ENCODE peak calls at places on chromosome 6, in ten cellular contexts. Y, B, A, J, E, K, T, Q, H and C are unnamed samples.

GRCh38 chr6:51719297-51719696 is 368.1 kb downstream of the PKHD1 start:
- DNase-seq in J (no peak), A (no peak), E (no peak), B (no peak), Q (no peak), K (no peak), Y (no peak), T (no peak), H (no peak), C (no peak)

GRCh38 chr6:134795001-134795400 is 154.9 kb downstream of the ALDH8A1 start:
- DNase-seq in T (no peak), E (no peak), K (no peak), Y (no peak), A (no peak), J (no peak), Q (no peak), H (no peak), B (no peak), C (no peak)

GRCh38 chr6:44062771-44063560 is 64.3 kb downstream of the MRPL14 start:
- DNase-seq in Q (no peak), J (no peak), Y (no peak), H (no peak), T (no peak), E (no peak), K (no peak), A (peak; percentile 34), B (peak; percentile 86), C (no peak)

GRCh38 chr6:7229376-7230326 is 83.3 kb downstream of the SSR1 start:
- DNase-seq in H (no peak), J (no peak), B (no peak), T (no peak), K (no peak), A (no peak), Q (no peak), Y (no peak), E (no peak), C (no peak)

GRCh38 chr6:108738684-108739406 is 109.4 kb upstream of the ARMC2 start:
- DNase-seq in B (no peak), Y (no peak), Q (no peak), E (no peak), K (no peak), T (no peak), H (no peak), J (no peak), A (no peak), C (no peak)

GRCh38 chr6:146153040-146153758 is 124.3 kb downstream of the GRM1 start:
- DNase-seq in K (no peak), A (no peak), J (no peak), H (no peak), Q (no peak), Y (no peak), T (no peak), E (no peak), B (no peak), C (no peak)

GRCh38 chr6:152110878-152111820 is 303.7 kb downstream of the ESR1 start:
- DNase-seq in H (peak; percentile 92), Y (no peak), B (no peak), K (no peak), T (no peak), Q (peak; percentile 63), A (no peak), J (no peak), E (no peak), C (no peak)

GRCh38 chr6:2839195-2839981 is 2.3 kb downstream of the SERPINB1 start:
- DNase-seq in E (no peak), A (peak; percentile 48), Y (no peak), K (peak; percentile 83), Q (no peak), B (no peak), T (peak; percentile 98), H (no peak), J (no peak), C (no peak)

GRCh38 chr6:37845930-37846329 is 26.4 kb downstream of the ZFAND3 start:
- DNase-seq in Y (no peak), H (no peak), T (no peak), E (no peak), J (no peak), Q (no peak), B (no peak), A (no peak), K (peak; percentile 38), C (no peak)

GRCh38 chr6:10409766-10410209 is 5.1 kb downstream of the TFAP2A start:
- DNase-seq in B (no peak), K (no peak), Q (no peak), J (no peak), T (no peak), A (no peak), H (no peak), Y (no peak), E (no peak), C (no peak)

GRCh38 chr6:41922154-41922553 is 855 bp downstream of the BYSL start:
- DNase-seq in B (no peak), J (no peak), E (no peak), Y (no peak), T (no peak), H (no peak), A (no peak), Q (no peak), K (no peak), C (no peak)

GRCh38 chr6:41921712-41921998 is 356 bp downstream of the BYSL start:
- DNase-seq in B (no peak), Y (no peak), J (no peak), Q (no peak), T (no peak), H (no peak), E (no peak), K (no peak), A (no peak), C (peak; percentile 17)

GRCh38 chr6:41917528-41917927 is 3.4 kb downstream of the MED20 start:
- DNase-seq in H (no peak), J (no peak), K (peak; percentile 96), E (no peak), A (no peak), B (no peak), Y (no peak), Q (no peak), T (no peak), C (no peak)

GRCh38 chr6:41920921-41921711 is at the start of the genes BYSL and MED20:
- DNase-seq in B (peak; percentile 97), J (peak; percentile 93), H (peak; percentile 94), E (peak; percentile 94), K (peak; percentile 94), A (peak; percentile 94), Y (peak; percentile 78), Q (peak; percentile 93), T (peak; percentile 92), C (peak; percentile 95)
- TF ChIP-seq POLR2A in B (peak; percentile 56), J (peak; percentile 82), H (peak; percentile 40), E (peak; percentile 30), K (peak; percentile 78), A (no peak), Y (peak; percentile 55), Q (no peak), T (peak; percentile 77), C (peak; percentile 66)

GRCh38 chr6:32176476-32177181 is 745 bp upstream of the AGPAT1 start:
- DNase-seq in T (no peak), B (no peak), K (peak; percentile 75), Y (no peak), H (no peak), J (no peak), Q (no peak), A (no peak), E (no peak), C (no peak)

GRCh38 chr6:32175322-32175710 is 568 bp downstream of the AGPAT1 start:
- DNase-seq in T (no peak), A (no peak), K (no peak), H (no peak), Q (no peak), Y (no peak), B (no peak), J (no peak), E (no peak), C (no peak)

GRCh38 chr6:32175711-32176475 is at the start of gene AGPAT1:
- DNase-seq in J (peak; percentile 98), H (peak; percentile 99), Q (peak; percentile 99), E (peak; percentile 99), K (peak; percentile 96), A (peak; percentile 98), B (peak; percentile 98), T (peak; percentile 95), Y (peak; percentile 95), C (peak; percentile 96)

GRCh38 chr6:32173051-32173727 is 2.7 kb downstream of the AGPAT1 start:
- DNase-seq in E (no peak), A (no peak), Q (no peak), B (no peak), H (no peak), J (no peak), T (no peak), K (no peak), Y (no peak), C (no peak)

GRCh38 chr6:32174416-32174815 is 1.5 kb downstream of the AGPAT1 start:
- DNase-seq in A (no peak), T (no peak), J (no peak), Y (no peak), E (no peak), H (no peak), K (no peak), B (no peak), Q (no peak), C (no peak)
- H3K4me1 ChIP-seq in A (peaks cover 71% of the 10 kb centered on the region), T (peaks cover 52% of the 10 kb centered on the region), J (peaks cover 32% of the 10 kb centered on the region), Y (peaks cover 30% of the 10 kb centered on the region), E (peaks cover 5% of the 10 kb centered on the region), H (peaks cover 19% of the 10 kb centered on the region), K (peaks cover 8% of the 10 kb centered on the region), B (peaks cover 29% of the 10 kb centered on the region), Q (peaks cover 48% of the 10 kb centered on the region), C (no peaks in the 10 kb centered on the region)

GRCh38 chr6:28867078-28867414 is 56.7 kb downstream of the TRIM27 start:
- DNase-seq in J (no peak), K (peak; percentile 3), Y (no peak), A (no peak), T (no peak), E (no peak), H (no peak), Q (no peak), B (no peak), C (no peak)

GRCh38 chr6:28866342-28867077 is 57.3 kb downstream of the TRIM27 start:
- DNase-seq in H (peak; percentile 69), B (peak; percentile 93), T (peak; percentile 85), J (peak; percentile 74), Q (peak; percentile 60), E (peak; percentile 47), K (peak; percentile 29), A (peak; percentile 82), Y (peak; percentile 17), C (peak; percentile 68)

GRCh38 chr6:28863607-28864320 is 60.0 kb downstream of the TRIM27 start:
- DNase-seq in A (peak; percentile 77), Y (peak; percentile 47), Q (peak; percentile 55), T (peak; percentile 72), E (peak; percentile 68), K (peak; percentile 82), J (peak; percentile 85), B (peak; percentile 86), H (peak; percentile 76), C (peak; percentile 68)

GRCh38 chr6:28862077-28862476 is 61.7 kb downstream of the TRIM27 start:
- DNase-seq in A (no peak), E (no peak), H (no peak), B (no peak), J (no peak), Y (no peak), T (no peak), Q (no peak), K (no peak), C (no peak)

GRCh38 chr6:28864321-28864923 is 59.4 kb downstream of the TRIM27 start:
- DNase-seq in J (no peak), Y (no peak), K (no peak), A (no peak), B (no peak), E (no peak), Q (no peak), H (no peak), T (no peak), C (peak; percentile 78)
- H3K27ac ChIP-seq in J (peak overlapping the region; percentile 62), Y (no peak overlapping the region), K (no peak overlapping the region), A (peak overlapping the region; percentile 74), B (no peak overlapping the region), E (peak overlapping the region; percentile 75), Q (no peak overlapping the region), H (no peak overlapping the region), T (peak overlapping the region; percentile 56), C (peak overlapping the region; percentile 75)

GRCh38 chr6:30741789-30742315 is 635 bp downstream of the FLOT1 start:
- DNase-seq in J (no peak), B (peak; percentile 80), A (no peak), Q (peak; percentile 79), E (no peak), K (no peak), H (no peak), T (no peak), Y (no peak), C (no peak)
- TF ChIP-seq POLR2A in J (no peak), B (no peak), A (no peak), Q (no peak), E (no peak), K (peak; percentile 90), H (no peak), T (no peak), Y (no peak), C (no peak)